ENCODE peak calls at places on chromosome 17, in eight cellular contexts. W is H1, S is heart right ventricle, E is IMR-90, P is left ventricle myocardium inferior, V is hepatocyte, C is GM23248, Q is colonic mucosa. A is an unnamed sample. For H3K4me1, the result is how much of the 10 kb centered on the place peaks cover.

GRCh38 chr17:56475121-56475520 is 118.4 kb upstream of the NOG start:
- DNase-seq in W (no peak), S (no peak), E (no peak), P (no peak), V (no peak), C (no peak), Q (no peak), A (no peak)

GRCh38 chr17:4509402-4509801 is 10.7 kb downstream of the SPNS2 start:
- DNase-seq in W (no peak), S (no peak), E (no peak), P (no peak), V (no peak), C (no peak), Q (no peak), A (no peak)

GRCh38 chr17:66952031-66952524 is 12.4 kb upstream of the CACNG4 start:
- DNase-seq in W (no peak), S (no peak), E (peak), P (no peak), V (peak), C (peak), Q (no peak), A (peak)

GRCh38 chr17:71975998-71976649 is 144.7 kb upstream of the SOX9 start:
- DNase-seq in W (no peak), S (peak), E (peak), P (peak), V (peak), C (peak), Q (peak), A (peak)

GRCh38 chr17:45234641-45235040 is 13.0 kb downstream of the FMNL1 start:
- DNase-seq in W (peak), S (no peak), E (no peak), P (no peak), V (no peak), C (no peak), Q (no peak), A (no peak)

GRCh38 chr17:47850692-47851573 is at the start of gene SP6:
- DNase-seq in W (peak), S (peak), E (peak), P (peak), V (peak), C (peak), Q (peak), A (peak)

GRCh38 chr17:56038136-56038535 is 115.1 kb upstream of the ANKFN1 start:
- DNase-seq in W (no peak), S (no peak), E (no peak), P (no peak), V (no peak), C (no peak), Q (no peak), A (no peak)

GRCh38 chr17:564526-564925 is 150.1 kb downstream of the VPS53 start:
- DNase-seq in W (no peak), S (no peak), E (no peak), P (no peak), V (no peak), C (no peak), Q (no peak), A (no peak)

GRCh38 chr17:58487589-58488427 is at the start of gene HSF5:
- DNase-seq in W (peak), S (no peak), E (no peak), P (peak), V (no peak), C (no peak), Q (no peak), A (peak)

GRCh38 chr17:57955183-57955952 is at the start of gene CUEDC1:
- DNase-seq in W (peak), S (peak), E (peak), P (peak), V (peak), C (peak), Q (peak), A (peak)

DNA sequence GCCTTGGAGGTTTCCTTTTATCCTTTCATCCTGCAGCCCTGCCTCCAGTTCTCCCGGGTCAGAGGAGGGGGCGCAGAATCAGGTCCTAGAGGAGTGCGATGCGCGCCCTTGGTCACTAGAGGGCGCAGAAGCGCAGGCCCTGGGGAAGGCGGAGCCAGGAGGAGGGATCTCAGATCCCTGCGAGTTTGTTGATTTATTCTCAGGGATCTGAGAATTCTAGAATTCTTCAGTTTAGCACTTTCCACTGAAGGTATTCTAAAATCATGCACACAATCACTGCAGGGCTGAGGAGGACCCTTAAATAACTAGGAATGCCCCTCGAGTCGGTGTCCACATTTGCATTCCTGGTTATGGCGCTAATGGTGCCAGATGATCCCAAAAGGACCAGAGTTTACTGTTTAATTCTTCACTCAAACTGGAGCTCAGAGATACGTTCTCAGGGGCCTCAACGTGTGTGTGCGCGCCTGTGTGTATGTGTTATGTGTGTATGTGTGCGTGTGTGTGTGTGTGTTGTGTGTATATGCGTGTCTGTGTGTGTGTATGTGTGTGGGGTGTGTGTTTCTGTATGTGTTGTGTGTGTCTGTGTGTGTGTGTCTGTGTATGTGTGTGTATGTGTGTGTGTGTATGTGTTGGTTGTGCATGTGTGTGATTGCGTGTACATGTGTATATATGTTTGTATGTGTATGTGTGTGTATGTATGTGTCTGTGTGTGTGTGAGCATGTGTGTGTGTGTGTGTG is 6.9 kb upstream of the ELAC2 start:
- DNase-seq in W (peak), S (peak), E (peak), P (peak), V (peak), C (peak), Q (peak), A (peak)
- H3K4me1 ChIP-seq in W (under half), S (under half), E (under half), P (under half), V (under half), C (under half), Q (under half), A (under half)

DNA sequence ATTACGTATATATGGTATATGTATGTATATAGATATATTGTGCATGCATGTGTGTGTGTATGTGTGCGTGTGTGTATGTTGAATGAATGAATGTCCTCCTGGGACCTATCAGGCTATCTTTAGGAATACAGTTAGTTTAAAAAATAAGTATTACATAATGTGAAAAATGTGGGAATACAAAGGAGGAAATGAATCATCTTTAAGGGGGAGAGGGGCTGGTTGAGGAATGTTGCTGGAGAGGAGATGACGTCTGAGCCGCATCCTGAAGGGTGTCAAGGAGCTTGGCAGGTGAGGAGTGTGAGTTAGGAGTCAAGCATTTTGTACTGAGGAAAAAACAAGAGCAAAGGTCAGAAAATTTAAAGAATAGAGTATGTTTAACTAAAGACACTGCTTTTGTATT is 62.4 kb upstream of the NLK start:
- DNase-seq in W (no peak), S (peak), E (peak), P (no peak), V (no peak), C (peak), Q (no peak), A (no peak)
- H3K27ac ChIP-seq in W (no peak), S (peak), E (no peak), P (peak), V (no peak), C (no peak), Q (no peak), A (no peak)

DNA sequence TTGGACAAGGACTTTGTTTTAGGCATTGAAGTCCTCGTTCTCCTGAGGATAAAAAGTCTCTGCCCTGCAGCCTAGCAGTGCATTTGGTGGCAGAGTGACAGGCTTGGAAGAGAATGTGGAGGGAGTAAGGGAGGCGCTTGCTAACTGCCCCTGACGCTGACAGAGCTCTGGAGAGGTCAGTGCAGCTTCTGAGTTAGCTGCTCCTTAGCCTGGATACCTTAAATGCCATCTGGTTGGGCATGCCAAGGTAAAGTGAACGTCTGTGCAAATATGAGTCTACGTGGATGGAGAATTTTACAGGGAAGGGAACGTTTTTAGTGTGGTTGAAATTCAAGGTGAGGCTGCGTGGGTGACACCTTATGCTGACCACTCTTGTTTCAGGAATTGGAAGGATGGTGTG is 44.4 kb downstream of the SEC14L1 start:
- DNase-seq in W (no peak), S (no peak), E (no peak), P (no peak), V (no peak), C (peak), Q (no peak), A (no peak)
- H3K4me1 ChIP-seq in W (under half), S (half or more), E (under half), P (half or more), V (under half), C (under half), Q (under half), A (half or more)

GRCh38 chr17:19771971-19772630 is 24.0 kb upstream of the ALDH3A1 start:
- DNase-seq in W (no peak), S (no peak), E (no peak), P (no peak), V (no peak), C (no peak), Q (no peak), A (no peak)
- H3K27ac ChIP-seq in W (no peak), S (no peak), E (no peak), P (no peak), V (no peak), C (no peak), Q (no peak), A (no peak)

GRCh38 chr17:9837551-9838471 is 12.1 kb downstream of the GLP2R start:
- DNase-seq in W (no peak), S (peak), E (peak), P (peak), V (peak), C (peak), Q (no peak), A (no peak)

GRCh38 chr17:9842057-9842758 is 16.5 kb downstream of the GLP2R start:
- DNase-seq in W (no peak), S (peak), E (peak), P (peak), V (peak), C (peak), Q (peak), A (no peak)

GRCh38 chr17:9843152-9844010 is 17.7 kb downstream of the GLP2R start:
- DNase-seq in W (no peak), S (no peak), E (peak), P (no peak), V (no peak), C (peak), Q (no peak), A (no peak)

GRCh38 chr17:9844153-9844552 is 18.4 kb downstream of the GLP2R start:
- DNase-seq in W (no peak), S (no peak), E (no peak), P (no peak), V (no peak), C (no peak), Q (no peak), A (no peak)

DNA sequence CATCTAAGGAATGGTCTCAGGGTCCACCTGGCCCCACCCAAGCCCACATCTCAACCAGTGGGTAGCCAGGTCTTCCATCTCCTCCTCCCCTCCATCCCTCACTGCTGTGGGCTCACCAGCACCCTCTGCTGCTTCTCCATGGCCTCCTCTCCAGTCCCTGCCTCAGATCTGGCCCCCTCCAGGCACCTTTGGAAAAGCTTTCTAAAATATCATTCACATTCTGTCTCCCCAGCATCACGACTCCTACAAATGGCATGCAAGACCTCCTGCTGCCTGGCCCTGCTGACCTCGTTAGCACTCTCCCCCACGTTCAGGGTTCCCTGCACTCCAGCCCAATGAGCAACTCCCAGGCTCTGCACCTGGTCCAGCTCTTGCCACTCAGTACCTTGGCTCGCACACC is 13.7 kb downstream of the GLP2R start:
- DNase-seq in W (no peak), S (no peak), E (peak), P (no peak), V (no peak), C (peak), Q (no peak), A (no peak)
- H3K4me1 ChIP-seq in W (under half), S (under half), E (under half), P (under half), V (under half), C (under half), Q (under half), A (under half)

GRCh38 chr17:33205552-33205951 is 87.5 kb downstream of the ASIC2 start:
- DNase-seq in W (no peak), S (no peak), E (no peak), P (no peak), V (no peak), C (no peak), Q (no peak), A (no peak)

GRCh38 chr17:33204701-33205100 is 88.4 kb downstream of the ASIC2 start:
- DNase-seq in W (no peak), S (no peak), E (no peak), P (no peak), V (no peak), C (no peak), Q (no peak), A (no peak)

GRCh38 chr17:33202011-33202410 is 91.1 kb downstream of the ASIC2 start:
- DNase-seq in W (no peak), S (no peak), E (no peak), P (no peak), V (no peak), C (no peak), Q (no peak), A (no peak)

GRCh38 chr17:33202796-33203195 is 90.3 kb downstream of the ASIC2 start:
- DNase-seq in W (no peak), S (no peak), E (no peak), P (no peak), V (no peak), C (no peak), Q (no peak), A (no peak)

GRCh38 chr17:33204156-33204555 is 88.9 kb downstream of the ASIC2 start:
- DNase-seq in W (no peak), S (no peak), E (no peak), P (no peak), V (no peak), C (no peak), Q (no peak), A (no peak)
- H3K27ac ChIP-seq in W (no peak), S (no peak), E (no peak), P (no peak), V (no peak), C (no peak), Q (no peak), A (no peak)

DNA sequence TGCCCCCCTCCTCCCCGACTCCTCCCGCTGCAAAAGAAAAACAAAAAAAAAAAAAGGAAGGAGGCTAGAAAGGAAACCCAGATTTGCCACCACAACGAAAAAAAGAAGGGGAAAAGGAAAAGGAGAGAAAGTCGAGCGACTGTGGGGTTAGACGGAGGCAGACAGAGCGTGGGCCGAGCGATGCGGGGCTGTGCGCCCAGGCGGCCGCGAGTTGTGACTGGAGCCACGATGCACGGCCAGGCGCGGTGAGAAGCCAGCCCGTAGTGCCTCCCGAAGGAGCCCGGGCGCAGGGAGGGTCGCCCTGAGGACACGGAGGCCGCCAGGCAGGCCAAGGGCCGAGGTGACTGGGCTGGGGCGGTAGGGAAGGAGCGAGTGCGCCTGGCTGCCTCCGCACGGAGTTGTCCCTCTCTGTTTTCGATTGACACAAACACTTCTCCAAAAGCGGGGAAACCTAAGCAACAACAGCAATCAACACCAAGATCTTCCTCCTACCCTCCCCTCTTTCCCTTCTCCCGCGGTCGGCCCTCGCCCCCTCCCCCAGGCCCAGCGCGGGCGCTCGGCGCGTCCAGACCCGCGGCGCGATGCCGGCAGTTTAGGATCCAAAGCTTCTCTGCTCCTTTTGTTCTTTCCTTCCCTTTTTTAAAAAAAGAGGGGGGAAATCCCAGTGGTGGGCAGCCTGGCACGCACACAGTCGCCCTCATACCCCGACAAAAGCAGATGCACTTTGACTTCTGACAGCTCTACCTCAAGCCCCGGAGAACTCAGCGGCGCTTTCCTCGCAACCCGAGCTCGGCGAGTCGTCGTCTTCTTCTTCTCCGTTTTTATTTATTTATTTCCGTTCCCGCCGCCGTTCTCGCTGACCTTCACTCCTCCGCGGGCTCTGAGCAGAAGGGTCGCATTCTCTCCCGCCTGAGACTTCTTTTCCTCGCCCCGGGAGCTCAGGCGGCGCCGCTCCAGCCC is at the start of gene LHX1:
- DNase-seq in W (peak), S (no peak), E (no peak), P (no peak), V (no peak), C (no peak), Q (no peak), A (no peak)
- H3K4me1 ChIP-seq in W (half or more), S (half or more), E (under half), P (half or more), V (under half), C (under half), Q (under half), A (half or more)

GRCh38 chr17:37274432-37274831 is 101.4 kb upstream of the C17orf78 start:
- DNase-seq in W (no peak), S (no peak), E (no peak), P (no peak), V (no peak), C (no peak), Q (no peak), A (no peak)
- H3K27ac ChIP-seq in W (no peak), S (no peak), E (no peak), P (no peak), V (peak), C (no peak), Q (no peak), A (peak)

A was measured in lower lobe of right lung.